ENCODE peak calls at places on chromosomes 3 and 15, in nine cellular contexts. M, C, D, O, L, K, Q, N and Z are unnamed samples.

GRCh38 chr3:107579372-107579771 is 56.6 kb downstream of the BBX start:
- DNase-seq in M (no peak), C (no peak), D (no peak), O (no peak), L (no peak), K (no peak), Q (no peak), N (no peak), Z (no peak)

GRCh38 chr3:117409701-117410459 is 700.3 kb downstream of the TUSC7 start:
- DNase-seq in M (no peak), C (no peak), D (no peak), O (no peak), L (no peak), K (no peak), Q (no peak), N (no peak), Z (no peak)

GRCh38 chr15:64153480-64154367 is 2.2 kb downstream of the SNX22 start:
- DNase-seq in M (peak), C (peak), D (peak), O (peak), L (peak), K (peak), Q (peak), N (peak), Z (peak)

GRCh38 chr3:143237036-143237688 is 117.6 kb downstream of the CHST2 start:
- DNase-seq in M (no peak), C (no peak), D (no peak), O (no peak), L (no peak), K (no peak), Q (no peak), N (no peak), Z (no peak)

GRCh38 chr15:56440226-56440770 is 24.6 kb downstream of the MNS1 start:
- DNase-seq in M (no peak), C (no peak), D (no peak), O (no peak), L (no peak), K (no peak), Q (no peak), N (no peak), Z (no peak)

GRCh38 chr3:195836736-195837135 is 25.0 kb upstream of the MUC4 start:
- DNase-seq in M (no peak), C (no peak), D (no peak), O (no peak), L (no peak), K (no peak), Q (no peak), N (no peak), Z (no peak)

GRCh38 chr3:114119776-114120175 is 59.1 kb downstream of the DRD3 start:
- DNase-seq in M (no peak), C (no peak), D (no peak), O (no peak), L (no peak), K (no peak), Q (no peak), N (no peak), Z (no peak)

GRCh38 chr3:132417695-132418520 is 606 bp downstream of the DNAJC13 start:
- DNase-seq in M (peak), C (peak), D (peak), O (peak), L (peak), K (peak), Q (peak), N (peak), Z (peak)

GRCh38 chr3:183033746-183034145 is 53.4 kb upstream of the DCUN1D1 start:
- DNase-seq in M (no peak), C (peak), D (peak), O (peak), L (no peak), K (no peak), Q (no peak), N (no peak), Z (peak)

GRCh38 chr15:29223640-29224039 is 46.0 kb downstream of the NSMCE3 start:
- DNase-seq in M (no peak), C (no peak), D (no peak), O (no peak), L (no peak), K (no peak), Q (no peak), N (no peak), Z (no peak)

GRCh38 chr15:40936709-40937666 is 7.8 kb downstream of the DLL4 start:
- DNase-seq in M (no peak), C (peak), D (peak), O (no peak), L (no peak), K (no peak), Q (no peak), N (no peak), Z (peak)

GRCh38 chr15:67177750-67178149 is 76.7 kb downstream of the AAGAB start:
- DNase-seq in M (no peak), C (no peak), D (peak), O (peak), L (no peak), K (no peak), Q (no peak), N (no peak), Z (no peak)

GRCh38 chr3:152684279-152684678 is 150.7 kb upstream of the P2RY1 start:
- DNase-seq in M (no peak), C (no peak), D (no peak), O (no peak), L (no peak), K (no peak), Q (no peak), N (no peak), Z (no peak)

GRCh38 chr15:82810863-82811421 is 1.5 kb downstream of the WHAMM start:
- DNase-seq in M (peak), C (no peak), D (peak), O (no peak), L (peak), K (peak), Q (peak), N (no peak), Z (peak)